ENCODE peak calls at places on chromosomes 13 and 19, in nine cellular contexts. W is stimulated activated CD4-positive, alpha-beta T cell treated with anti-CD3 and anti-CD28 coated beads, Interleukin-12 subunit alpha, Interleukin-12 subunit beta, amount 100 ng/mL, for 24 hours; M is endodermal cell; B is suprapubic skin; K is T-helper 1 cell; Y is CD8-positive, alpha-beta T cell; Q is ecto neural progenitor cell; T is H54; V is M059J. D is an unnamed sample.

GRCh38 chr19:7506385-7507328 is 9.2 kb upstream of the ZNF358 start:
- DNase-seq in T (peak; percentile 90), Y (peak; percentile 42), B (no peak), Q (peak; percentile 88), K (no peak), V (peak; percentile 79), W (no peak), M (peak; percentile 98), D (peak; percentile 63)

GRCh38 chr13:50016421-50016820 is 1.2 kb downstream of the KCNRG start:
- DNase-seq in M (no peak), Y (no peak), K (no peak), T (no peak), Q (no peak), W (no peak), V (no peak), B (no peak), D (peak; percentile 47)

GRCh38 chr13:30376426-30377311 is 45.6 kb upstream of the UBE2L5 start:
- DNase-seq in K (peak; percentile 56), B (no peak), Y (peak; percentile 82), M (no peak), Q (no peak), W (no peak), V (no peak), T (no peak), D (no peak)

GRCh38 chr19:55640043-55640576 is 692 bp upstream of the ZNF580 start:
- DNase-seq in V (peak; percentile 34), W (no peak), Q (no peak), T (no peak), M (peak; percentile 87), K (peak; percentile 73), B (no peak), Y (peak; percentile 82), D (peak; percentile 80)

GRCh38 chr19:49798574-49798973 is 14.5 kb downstream of the FUZ start:
- DNase-seq in Y (no peak), Q (no peak), B (no peak), V (no peak), K (no peak), M (no peak), T (no peak), W (no peak), D (no peak)

GRCh38 chr13:43195551-43195950 is 172.2 kb downstream of the DNAJC15 start:
- DNase-seq in Q (no peak), T (no peak), V (no peak), Y (no peak), W (no peak), M (no peak), B (no peak), K (no peak), D (peak; percentile 4)

GRCh38 chr19:45506991-45507863 is at the start of gene VASP:
- DNase-seq in Y (peak; percentile 93), M (peak; percentile 97), B (peak; percentile 93), V (peak; percentile 91), Q (peak; percentile 84), T (peak; percentile 67), W (peak; percentile 81), K (peak; percentile 87), D (peak; percentile 78)

GRCh38 chr13:46603165-46603603 is 50.2 kb downstream of the LRCH1 start:
- DNase-seq in B (no peak), Q (no peak), T (no peak), W (no peak), Y (no peak), K (no peak), M (no peak), V (no peak), D (peak; percentile 23)

GRCh38 chr13:74464656-74465055 is 330.5 kb upstream of the KLF12 start:
- DNase-seq in Y (no peak), W (no peak), T (no peak), Q (no peak), M (no peak), B (no peak), V (no peak), K (no peak), D (no peak)

GRCh38 chr13:38202730-38203129 is 146.9 kb upstream of the UFM1 start:
- DNase-seq in V (peak; percentile 93), K (no peak), M (no peak), B (no peak), T (no peak), W (no peak), Y (no peak), Q (no peak), D (no peak)

GRCh38 chr19:19034204-19034624 is 811 bp downstream of the ARMC6 start:
- DNase-seq in B (no peak), W (peak; percentile 55), Q (peak; percentile 62), Y (peak; percentile 78), V (peak; percentile 80), M (peak; percentile 90), K (peak; percentile 58), T (peak; percentile 84), D (peak; percentile 53)

GRCh38 chr19:47781590-47782318 is 3.3 kb downstream of the SELENOW start:
- DNase-seq in Q (no peak), M (no peak), B (no peak), V (no peak), W (no peak), Y (no peak), K (no peak), T (no peak), D (no peak)

GRCh38 chr13:103573446-103573845 is 507.2 kb upstream of the SLC10A2 start:
- DNase-seq in Q (no peak), Y (no peak), T (no peak), K (no peak), M (no peak), B (no peak), W (no peak), V (no peak), D (no peak)

GRCh38 chr19:49362048-49362925 is at the start of gene TEAD2:
- DNase-seq in V (peak; percentile 60), W (no peak), Y (no peak), T (peak; percentile 75), Q (peak; percentile 88), M (peak; percentile 92), K (no peak), B (peak; percentile 88), D (peak; percentile 63)

GRCh38 chr13:41458187-41458938 is 1.0 kb downstream of the RGCC start:
- DNase-seq in M (peak; percentile 74), V (peak; percentile 20), W (no peak), T (no peak), B (peak; percentile 75), Y (peak; percentile 59), K (no peak), Q (peak; percentile 65), D (peak; percentile 52)

GRCh38 chr13:26075498-26075897 is 23.7 kb upstream of the SHISA2 start:
- DNase-seq in T (no peak), M (no peak), Q (no peak), V (peak; percentile 35), W (no peak), Y (no peak), B (no peak), K (no peak), D (no peak)

GRCh38 chr19:11422163-11423068 is 3.3 kb upstream of the RGL3 start:
- DNase-seq in Q (peak; percentile 73), K (peak; percentile 45), T (no peak), B (peak; percentile 88), V (no peak), Y (peak; percentile 73), M (peak; percentile 98), W (peak; percentile 33), D (peak; percentile 25)

GRCh38 chr13:96119921-96120320 is 30.0 kb downstream of the HS6ST3 start:
- DNase-seq in W (no peak), V (no peak), Y (no peak), Q (no peak), B (no peak), T (no peak), K (no peak), M (no peak), D (no peak)

GRCh38 chr13:111020546-111020945 is 94.6 kb upstream of the ARHGEF7 start:
- DNase-seq in K (no peak), Y (no peak), V (peak; percentile 56), T (no peak), B (no peak), M (no peak), W (no peak), Q (no peak), D (no peak)

GRCh38 chr13:35729926-35730627 is 253.6 kb upstream of the MAB21L1 start:
- DNase-seq in Q (peak; percentile 41), V (no peak), K (no peak), W (no peak), M (no peak), B (no peak), Y (no peak), T (no peak), D (no peak)

GRCh38 chr13:31192306-31192705 is 7.5 kb upstream of the B3GLCT start:
- DNase-seq in M (no peak), T (no peak), Y (no peak), Q (no peak), W (no peak), K (no peak), B (no peak), V (no peak), D (no peak)

GRCh38 chr19:38095411-38096308 is 128.4 kb downstream of the DPF1 start:
- DNase-seq in T (peak; percentile 75), V (peak; percentile 61), B (peak; percentile 76), Y (peak; percentile 60), M (peak; percentile 94), Q (peak; percentile 80), W (peak; percentile 16), K (peak; percentile 10), D (peak; percentile 70)

GRCh38 chr19:44072543-44073401 is 813 bp downstream of the ZNF284 start:
- DNase-seq in W (no peak), K (no peak), Y (no peak), B (no peak), M (no peak), T (peak; percentile 30), V (peak; percentile 23), Q (no peak), D (no peak)

GRCh38 chr19:11539495-11540365 is 1.1 kb downstream of the CNN1 start:
- DNase-seq in Y (no peak), M (peak; percentile 73), B (no peak), Q (peak; percentile 56), T (no peak), V (peak; percentile 44), K (no peak), W (no peak), D (no peak)

GRCh38 chr13:98892077-98892476 is 85.8 kb downstream of the DOCK9 start:
- DNase-seq in Q (no peak), T (no peak), Y (no peak), B (no peak), V (no peak), W (no peak), M (no peak), K (no peak), D (peak; percentile 48)

GRCh38 chr19:35350591-35350990 is 2.9 kb downstream of the FFAR1 start:
- DNase-seq in K (no peak), M (peak; percentile 38), B (peak; percentile 50), Q (peak; percentile 38), V (no peak), W (no peak), T (no peak), Y (no peak), D (no peak)

GRCh38 chr13:21175656-21176194 is 627 bp downstream of the SKA3 start:
- DNase-seq in Y (no peak), V (peak; percentile 54), T (no peak), M (no peak), W (no peak), K (no peak), Q (no peak), B (no peak), D (no peak)

GRCh38 chr13:76512676-76513277 is 373.4 kb downstream of the KCTD12 start:
- DNase-seq in V (peak; percentile 77), Q (no peak), K (no peak), B (no peak), W (no peak), T (no peak), Y (no peak), M (no peak), D (peak; percentile 98)